ENCODE peak calls at places on chromosomes 1 and 21, in ten cellular contexts. F is cardiac fibroblast; B is occipital lobe; Q is islet precursor cell; T is activated CD8-positive, alpha-beta memory T cell treated with anti-CD3 and anti-CD28 coated beads for 24 hours; W is T-cell; D is HS-27A; C is GM10248; J is activated T-cell treated with anti-CD3 and anti-CD28 coated beads for 24 hours; N is stimulated activated CD8-positive, alpha-beta memory T cell treated with anti-CD3 and anti-CD28 coated beads, Interleukin-4, amount 100 ng/mL, for 4 hours. Z is an unnamed sample.

GRCh38 chr1:196425513-196425912 is 182.7 kb downstream of the KCNT2 start:
- DNase-seq in F (no peak), B (no peak), Q (no peak), T (no peak), W (no peak), D (no peak), C (no peak), J (no peak), N (no peak), Z (no peak)

GRCh38 chr1:209412566-209412965 is 170.9 kb upstream of the CAMK1G start:
- DNase-seq in F (no peak), B (no peak), Q (no peak), T (no peak), W (no peak), D (no peak), C (no peak), J (no peak), N (no peak), Z (no peak)

GRCh38 chr1:247156787-247157232 is 15.0 kb downstream of the ZNF124 start:
- DNase-seq in F (no peak), B (no peak), Q (no peak), T (no peak), W (no peak), D (no peak), C (no peak), J (no peak), N (no peak), Z (peak)

GRCh38 chr1:102942324-102942723 is 166.0 kb downstream of the COL11A1 start:
- DNase-seq in F (peak), B (no peak), Q (no peak), T (no peak), W (no peak), D (no peak), C (no peak), J (no peak), N (no peak), Z (no peak)

GRCh38 chr1:23194119-23194984 is 22.9 kb downstream of the HTR1D start:
- DNase-seq in F (peak), B (no peak), Q (peak), T (no peak), W (no peak), D (peak), C (no peak), J (no peak), N (no peak), Z (no peak)

GRCh38 chr1:169161512-169162194 is 55.2 kb downstream of the ATP1B1 start:
- DNase-seq in F (peak), B (no peak), Q (no peak), T (no peak), W (no peak), D (no peak), C (no peak), J (no peak), N (no peak), Z (no peak)

GRCh38 chr21:45974073-45975016 is 7.2 kb upstream of the COL6A1 start:
- DNase-seq in F (peak), B (no peak), Q (peak), T (no peak), W (peak), D (no peak), C (no peak), J (no peak), N (no peak), Z (peak)

GRCh38 chr1:239677362-239677761 is 291.0 kb downstream of the CHRM3 start:
- DNase-seq in F (no peak), B (no peak), Q (no peak), T (no peak), W (no peak), D (no peak), C (no peak), J (no peak), N (no peak), Z (peak)

GRCh38 chr1:23558140-23558871 is 995 bp downstream of the ID3 start:
- DNase-seq in F (peak), B (no peak), Q (peak), T (peak), W (no peak), D (no peak), C (no peak), J (no peak), N (no peak), Z (peak)

GRCh38 chr21:46188226-46189212 is 4.3 kb upstream of the SPATC1L start:
- DNase-seq in F (peak), B (peak), Q (peak), T (peak), W (no peak), D (peak), C (no peak), J (no peak), N (no peak), Z (peak)

GRCh38 chr1:24062221-24062620 is 49.7 kb downstream of the MYOM3 start:
- DNase-seq in F (no peak), B (no peak), Q (no peak), T (no peak), W (no peak), D (no peak), C (no peak), J (no peak), N (no peak), Z (no peak)

GRCh38 chr1:94804442-94804837 is 15.7 kb upstream of the SLC44A3 start:
- DNase-seq in F (no peak), B (no peak), Q (no peak), T (no peak), W (no peak), D (no peak), C (no peak), J (no peak), N (no peak), Z (no peak)

GRCh38 chr1:212287261-212287895 is 2.2 kb downstream of the PPP2R5A start:
- DNase-seq in F (no peak), B (no peak), Q (no peak), T (no peak), W (no peak), D (no peak), C (no peak), J (no peak), N (no peak), Z (peak)

GRCh38 chr21:25881524-25882376 is 147.0 kb downstream of the GABPA start:
- DNase-seq in F (peak), B (peak), Q (peak), T (peak), W (peak), D (peak), C (peak), J (peak), N (peak), Z (peak)

GRCh38 chr21:46056450-46056903 is 41.4 kb upstream of the COL6A2 start:
- DNase-seq in F (peak), B (no peak), Q (peak), T (peak), W (no peak), D (no peak), C (no peak), J (no peak), N (no peak), Z (no peak)

GRCh38 chr1:231724876-231725647 is 98.5 kb downstream of the DISC1 start:
- DNase-seq in F (peak), B (no peak), Q (peak), T (no peak), W (no peak), D (peak), C (peak), J (no peak), N (no peak), Z (peak)

GRCh38 chr21:42193131-42193671 is 25.7 kb upstream of the ABCG1 start:
- DNase-seq in F (no peak), B (no peak), Q (no peak), T (peak), W (peak), D (no peak), C (no peak), J (peak), N (peak), Z (no peak)

GRCh38 chr1:108962681-108963051 is 618 bp downstream of the CLCC1 start:
- DNase-seq in F (no peak), B (no peak), Q (peak), T (no peak), W (peak), D (no peak), C (no peak), J (peak), N (no peak), Z (peak)

Z was measured in OCI-M1.